ENCODE peak calls at places on chromosome 22, in seven cellular contexts. P, Y, G, L, J, I and F are unnamed samples.

GRCh38 chr22:45842141-45842831 is 134.7 kb downstream of the WNT7B start:
- DNase-seq in J (no peak), L (no peak), G (no peak), I (peak; percentile 38), P (no peak), Y (no peak), F (no peak)

GRCh38 chr22:21972293-21972779 is 10.3 kb downstream of the TOP3B start:
- DNase-seq in Y (no peak), G (peak; percentile 31), L (peak; percentile 43), I (peak; percentile 36), P (peak; percentile 67), J (peak; percentile 75), F (peak; percentile 70)

GRCh38 chr22:36884314-36885158 is 23.7 kb downstream of the NCF4 start:
- DNase-seq in G (no peak), I (peak; percentile 77), Y (no peak), J (no peak), P (no peak), L (no peak), F (no peak)

GRCh38 chr22:39205344-39206021 is 39.3 kb downstream of the PDGFB start:
- DNase-seq in I (peak; percentile 53), L (peak; percentile 65), G (peak; percentile 45), J (no peak), P (peak; percentile 33), Y (peak; percentile 47), F (peak; percentile 68)

GRCh38 chr22:47374901-47375575 is 612.6 kb downstream of the TBC1D22A start:
- DNase-seq in Y (peak; percentile 55), J (no peak), L (no peak), P (no peak), I (no peak), G (no peak), F (no peak)

GRCh38 chr22:45246060-45246985 is 5.6 kb upstream of the KIAA0930 start:
- DNase-seq in L (peak; percentile 94), J (no peak), Y (no peak), I (peak; percentile 91), G (peak; percentile 93), P (no peak), F (no peak)

GRCh38 chr22:17845790-17846189 is 71.5 kb upstream of the BID start:
- DNase-seq in Y (no peak), I (no peak), P (no peak), L (no peak), J (no peak), G (no peak), F (no peak)

GRCh38 chr22:45290410-45290936 is 5.7 kb downstream of the UPK3A start:
- DNase-seq in L (peak; percentile 76), G (peak; percentile 76), P (peak; percentile 63), Y (no peak), J (peak; percentile 40), I (peak; percentile 25), F (no peak)

GRCh38 chr22:37862570-37863325 is 13.5 kb downstream of the EIF3L start:
- DNase-seq in I (no peak), Y (no peak), J (no peak), G (no peak), L (no peak), P (no peak), F (no peak)

GRCh38 chr22:20268350-20269012 is 363 bp upstream of the RTN4R start:
- DNase-seq in I (peak; percentile 35), G (no peak), P (peak; percentile 60), Y (no peak), J (peak; percentile 80), L (peak; percentile 91), F (peak; percentile 65)
- TF ChIP-seq CTCF in I (peak; percentile 18), G (peak; percentile 52), P (peak; percentile 65), Y (peak; percentile 84), J (peak; percentile 27), L (peak; percentile 65), F (peak; percentile 54)

GRCh38 chr22:50015451-50016307 is 3.1 kb upstream of the IL17REL start:
- DNase-seq in I (no peak), P (peak; percentile 30), L (peak; percentile 4), G (no peak), J (no peak), Y (peak; percentile 57), F (no peak)

GRCh38 chr22:50016308-50016987 is 3.9 kb upstream of the IL17REL start:
- DNase-seq in G (no peak), L (no peak), P (no peak), Y (peak; percentile 61), I (no peak), J (no peak), F (no peak)

GRCh38 chr22:50016988-50017700 is 4.6 kb upstream of the IL17REL start:
- DNase-seq in Y (peak; percentile 62), G (no peak), I (peak; percentile 37), P (no peak), L (peak; percentile 5), J (no peak), F (peak; percentile 93)

GRCh38 chr22:50014053-50014501 is 1.5 kb upstream of the IL17REL start:
- DNase-seq in J (no peak), L (peak; percentile 4), P (peak; percentile 33), I (no peak), G (no peak), Y (no peak), F (no peak)

DNA sequence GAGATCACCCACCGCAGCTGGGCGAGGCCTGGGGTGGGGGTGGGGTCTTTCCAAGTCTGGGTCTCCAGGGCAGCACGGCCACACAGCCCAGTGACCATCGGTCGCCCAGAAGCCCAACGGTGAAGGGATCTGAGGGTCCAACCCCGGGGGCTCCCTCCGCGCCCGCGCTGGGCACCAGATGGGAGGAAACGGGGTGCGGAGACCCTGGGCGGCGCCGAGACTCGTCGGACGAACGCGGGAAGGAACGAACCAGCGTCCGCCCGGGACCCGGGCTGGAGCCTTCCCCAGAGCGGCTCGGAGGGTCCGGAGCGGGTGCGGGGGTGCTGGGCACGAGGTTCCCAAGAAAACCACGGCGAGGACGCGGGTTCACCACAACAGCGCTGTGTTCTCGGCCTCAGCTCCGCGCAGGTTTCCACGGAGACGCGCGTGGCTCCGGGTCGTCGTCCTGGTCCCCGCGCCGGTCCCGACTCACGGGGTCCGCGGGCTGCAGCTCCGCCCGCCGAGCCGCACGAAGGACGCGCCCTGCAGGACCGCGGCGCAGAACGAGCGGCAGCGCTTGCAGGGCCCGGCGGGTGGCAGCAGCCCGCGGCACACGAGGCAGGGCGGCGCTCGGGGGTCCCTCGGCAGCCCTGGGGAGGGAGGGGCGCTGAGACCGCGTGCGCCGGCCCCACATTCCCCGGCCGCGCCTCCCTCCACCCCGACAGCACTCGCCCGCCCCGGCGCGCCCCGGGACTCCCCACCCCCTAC is 2.3 kb upstream of the IL17REL start:
- DNase-seq in J (peak; percentile 40), G (no peak), I (no peak), L (peak; percentile 46), Y (no peak), P (peak; percentile 28), F (no peak)
- TF ChIP-seq CTCF in J (no peak), G (no peak), I (no peak), L (no peak), Y (no peak), P (no peak), F (peak; percentile 13)

GRCh38 chr22:20573176-20573829 is 65.9 kb downstream of the MED15 start:
- DNase-seq in Y (no peak), L (no peak), J (no peak), P (no peak), G (no peak), I (peak; percentile 21), F (no peak)

GRCh38 chr22:20572132-20572802 is 64.9 kb downstream of the MED15 start:
- DNase-seq in Y (no peak), J (no peak), I (no peak), L (no peak), P (no peak), G (no peak), F (no peak)

GRCh38 chr22:20569059-20570058 is 61.9 kb downstream of the MED15 start:
- DNase-seq in L (peak; percentile 83), Y (peak; percentile 95), G (peak; percentile 97), J (no peak), I (peak; percentile 96), P (no peak), F (peak; percentile 89)

GRCh38 chr22:20571078-20571503 is 63.7 kb downstream of the MED15 start:
- DNase-seq in P (no peak), I (no peak), J (no peak), G (no peak), L (no peak), Y (no peak), F (no peak)

GRCh38 chr22:20571531-20572007 is 64.2 kb downstream of the MED15 start:
- DNase-seq in G (no peak), P (peak; percentile 55), I (peak; percentile 51), J (peak; percentile 72), L (no peak), Y (no peak), F (peak; percentile 75)
- TF ChIP-seq CTCF in G (peak; percentile 87), P (peak; percentile 87), I (peak; percentile 81), J (peak; percentile 87), L (peak; percentile 43), Y (peak; percentile 39), F (peak; percentile 82)

DNA sequence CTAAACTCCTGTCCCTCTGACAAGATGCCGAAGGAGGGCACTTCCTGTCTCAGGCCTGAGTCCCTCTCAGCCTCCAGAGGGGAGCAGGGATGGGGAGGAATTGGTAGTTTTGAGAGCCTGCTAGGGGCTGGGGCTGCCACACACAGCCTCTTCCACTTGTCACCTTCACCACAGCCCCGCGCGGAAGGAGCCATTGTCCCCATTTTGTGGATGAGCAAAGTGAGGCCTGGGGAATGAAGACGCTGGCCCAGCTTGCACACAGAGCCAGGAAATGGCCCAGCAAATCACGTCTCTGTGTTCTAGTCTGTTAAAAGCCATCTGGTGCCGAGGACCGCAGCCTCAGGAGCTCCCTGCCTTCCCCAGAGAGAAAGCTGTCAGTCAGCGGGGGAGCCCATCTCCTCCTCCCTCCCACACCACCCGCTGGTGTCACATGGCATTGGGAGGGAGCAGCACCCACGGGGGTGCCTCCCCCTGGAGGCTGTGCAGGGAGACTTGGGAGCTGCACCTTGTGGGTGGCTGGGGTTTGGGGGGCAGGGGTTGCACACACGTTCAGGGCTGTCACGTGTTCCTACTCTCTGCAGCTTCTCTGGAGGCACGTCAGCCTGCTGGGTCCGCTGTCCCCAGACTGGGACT is 34.6 kb downstream of the RASD2 start:
- DNase-seq in J (no peak), G (no peak), L (no peak), Y (no peak), I (no peak), P (no peak), F (peak; percentile 34)
- TF ChIP-seq CTCF in J (no peak), G (peak; percentile 19), L (no peak), Y (no peak), I (no peak), P (no peak), F (no peak)

DNA sequence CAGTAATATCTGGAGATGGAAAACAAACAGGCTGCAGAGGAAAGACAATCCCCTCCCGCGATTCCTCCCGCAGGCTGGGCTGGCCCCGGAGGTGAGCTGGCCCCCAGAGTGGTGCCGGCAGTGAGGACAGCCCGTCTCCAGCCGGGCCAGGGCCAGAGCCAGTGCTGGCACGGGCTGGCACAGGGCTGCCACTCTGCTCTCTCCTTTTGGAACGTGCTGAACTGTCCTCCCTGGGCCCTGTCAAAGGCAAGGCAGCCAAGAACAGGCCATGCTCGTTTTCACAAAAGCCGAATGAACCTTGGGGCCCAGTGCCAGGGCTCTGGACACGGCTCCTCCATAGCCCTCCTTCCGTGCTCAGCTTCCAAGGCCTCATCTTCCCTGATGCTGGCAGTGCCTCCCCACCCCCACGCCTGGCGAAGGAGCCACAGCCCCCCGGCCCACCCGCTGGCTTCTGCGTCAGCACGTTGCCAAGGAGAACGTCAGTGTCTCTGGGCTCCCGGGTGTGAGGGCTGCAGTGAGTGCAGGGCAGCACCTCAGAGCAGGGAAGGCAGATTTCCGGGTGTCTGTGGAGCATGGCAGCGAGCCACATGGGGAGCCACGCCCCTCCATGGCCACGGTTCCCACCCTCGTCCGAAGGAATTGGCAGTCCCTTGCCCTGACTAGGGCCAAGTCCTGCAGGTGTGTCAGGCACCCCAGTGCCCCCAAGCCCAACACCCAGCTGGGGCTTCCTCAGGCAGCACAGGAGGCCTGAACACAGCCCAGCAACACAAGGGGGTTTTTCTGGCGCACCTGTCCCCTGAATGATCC is 28.6 kb downstream of the GNAZ start:
- DNase-seq in L (no peak), I (no peak), Y (peak; percentile 80), P (no peak), J (no peak), G (no peak), F (no peak)
- TF ChIP-seq CTCF in L (no peak), I (no peak), Y (no peak), P (no peak), J (no peak), G (no peak), F (no peak)